ENCODE peak calls at places on chromosomes 16 and 17, in four cellular contexts. One of them, this sample, is unnamed.

GRCh38 chr17:73710095-73710592 is 65.9 kb upstream of the SDK2 start:
- DNase-seq in Peyer's patch: peak; percentile 69
- DNase-seq in HepG2: peak; percentile 54
- DNase-seq in PC-3: peak; percentile 76
- DNase-seq in this sample: peak; percentile 66

GRCh38 chr16:74738134-74738541 is 36.5 kb downstream of the FA2H start:
- DNase-seq in Peyer's patch: no peak
- DNase-seq in HepG2: no peak
- DNase-seq in PC-3: peak; percentile 77
- DNase-seq in this sample: peak; percentile 45

GRCh38 chr17:7296189-7296861 is 1.9 kb upstream of the YBX2 start:
- DNase-seq in Peyer's patch: peak; percentile 69
- DNase-seq in HepG2: peak; percentile 56
- DNase-seq in PC-3: peak; percentile 83
- DNase-seq in this sample: peak; percentile 76

GRCh38 chr17:40499551-40500189 is 1.8 kb downstream of the TNS4 start:
- DNase-seq in Peyer's patch: peak; percentile 37
- DNase-seq in HepG2: peak; percentile 84
- DNase-seq in PC-3: peak; percentile 70
- DNase-seq in this sample: peak; percentile 88

GRCh38 chr17:70797166-70797565 is 627.8 kb downstream of the KCNJ2 start:
- DNase-seq in Peyer's patch: no peak
- DNase-seq in HepG2: no peak
- DNase-seq in PC-3: no peak
- DNase-seq in this sample: no peak

GRCh38 chr17:77566151-77566550 is 392.4 kb upstream of the TNRC6C start:
- DNase-seq in Peyer's patch: no peak
- DNase-seq in HepG2: no peak
- DNase-seq in PC-3: no peak
- DNase-seq in this sample: no peak

GRCh38 chr17:19977360-19978205 is at the start of gene AKAP10:
- DNase-seq in Peyer's patch: peak; percentile 93
- DNase-seq in HepG2: peak; percentile 76
- DNase-seq in PC-3: peak; percentile 87
- DNase-seq in this sample: peak; percentile 90

GRCh38 chr17:41185001-41185400 is 290 bp upstream of the KRTAP4-1 start:
- DNase-seq in Peyer's patch: no peak
- DNase-seq in HepG2: no peak
- DNase-seq in PC-3: no peak
- DNase-seq in this sample: no peak

GRCh38 chr17:34598161-34598776 is 18.9 kb downstream of the TMEM132E start:
- DNase-seq in Peyer's patch: no peak
- DNase-seq in HepG2: peak; percentile 81
- DNase-seq in PC-3: no peak
- DNase-seq in this sample: no peak

GRCh38 chr17:60355663-60356594 is 36.0 kb downstream of the USP32 start:
- DNase-seq in Peyer's patch: no peak
- DNase-seq in HepG2: peak; percentile 95
- DNase-seq in PC-3: peak; percentile 54
- DNase-seq in this sample: no peak

GRCh38 chr17:44086364-44087311 is 16.1 kb downstream of the G6PC3 start:
- DNase-seq in Peyer's patch: no peak
- DNase-seq in HepG2: peak; percentile 83
- DNase-seq in PC-3: peak; percentile 92
- DNase-seq in this sample: no peak

GRCh38 chr17:61444831-61445230 is 7.4 kb upstream of the TBX4 start:
- DNase-seq in Peyer's patch: no peak
- DNase-seq in HepG2: no peak
- DNase-seq in PC-3: peak; percentile 88
- DNase-seq in this sample: no peak

GRCh38 chr17:72189781-72190593 is 69.2 kb downstream of the SOX9 start:
- DNase-seq in Peyer's patch: no peak
- DNase-seq in HepG2: no peak
- DNase-seq in PC-3: no peak
- DNase-seq in this sample: no peak

DNA sequence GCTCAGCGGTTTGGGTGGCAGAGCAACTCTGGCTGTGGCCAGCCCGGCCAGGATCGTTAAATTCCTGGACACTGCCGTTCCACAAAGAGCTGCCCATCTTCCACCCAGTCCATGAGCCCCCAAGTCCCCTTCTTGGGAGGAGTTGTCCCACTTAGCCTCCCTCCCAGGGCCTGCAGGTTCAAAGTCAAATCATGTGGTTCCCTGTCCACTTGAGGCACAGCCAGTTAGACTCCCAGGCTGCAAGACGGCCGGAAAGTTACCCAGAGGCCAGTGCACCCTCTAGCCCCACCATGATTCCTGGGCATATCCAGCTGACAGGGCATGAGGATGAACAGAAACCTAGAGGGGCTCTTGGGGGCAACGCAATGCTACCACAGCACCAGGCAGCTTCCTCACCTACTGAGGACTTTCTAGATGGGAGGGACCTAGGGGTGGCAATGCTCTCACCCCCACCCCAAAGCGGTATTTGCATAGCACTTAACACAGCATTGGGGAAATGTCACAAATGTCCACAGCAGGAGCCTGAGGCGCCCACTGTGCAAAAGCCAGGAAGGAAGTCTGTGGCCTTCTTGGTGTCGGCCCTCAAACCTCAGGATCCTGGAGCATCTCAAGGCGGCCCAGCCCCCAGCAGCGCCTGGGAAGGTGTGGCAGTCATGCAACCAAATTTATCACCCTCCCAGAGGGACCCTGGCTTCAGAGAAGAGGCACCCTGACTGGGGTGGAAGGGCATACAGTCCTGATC is 45.4 kb downstream of the WNT3 start:
- DNase-seq in Peyer's patch: peak; percentile 29
- DNase-seq in HepG2: no peak
- DNase-seq in PC-3: no peak
- DNase-seq in this sample: no peak
- H3K4me3 ChIP-seq in Peyer's patch: no peak overlapping the region
- H3K4me3 ChIP-seq in HepG2: no peak overlapping the region
- H3K4me3 ChIP-seq in PC-3: no peak overlapping the region
- H3K4me3 ChIP-seq in this sample: no peak overlapping the region

DNA sequence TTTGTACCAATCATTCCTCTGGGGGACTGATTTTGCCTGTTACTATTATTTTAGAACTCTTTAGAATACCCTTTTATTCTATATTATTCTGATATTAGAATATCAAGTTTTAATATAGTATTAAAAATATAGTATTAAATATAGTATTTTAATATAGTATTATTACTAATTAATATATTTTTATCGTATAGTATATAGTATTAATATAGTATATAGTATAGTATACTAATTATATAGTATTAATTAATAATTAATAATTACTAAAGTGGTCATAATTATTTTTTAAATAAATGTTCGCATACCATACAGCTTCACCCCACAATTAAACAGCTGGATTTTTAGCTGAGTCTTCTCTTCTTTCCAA is 73.3 kb downstream of the GNAO1 start:
- DNase-seq in Peyer's patch: no peak
- DNase-seq in HepG2: no peak
- DNase-seq in PC-3: no peak
- DNase-seq in this sample: no peak
- H3K27ac ChIP-seq in Peyer's patch: no peak overlapping the region
- H3K27ac ChIP-seq in HepG2: no peak overlapping the region
- H3K27ac ChIP-seq in PC-3: no peak overlapping the region
- H3K27ac ChIP-seq in this sample: no peak overlapping the region

GRCh38 chr16:19717781-19718623 is at the start of the genes IQCK and KNOP1:
- DNase-seq in Peyer's patch: peak; percentile 86
- DNase-seq in HepG2: peak; percentile 92
- DNase-seq in PC-3: peak; percentile 77
- DNase-seq in this sample: peak; percentile 86

GRCh38 chr16:19718624-19718965 is 524 bp downstream of the IQCK start:
- DNase-seq in Peyer's patch: peak; percentile 29
- DNase-seq in HepG2: no peak
- DNase-seq in PC-3: no peak
- DNase-seq in this sample: peak; percentile 20

GRCh38 chr16:19717319-19717718 is 708 bp downstream of the KNOP1 start:
- DNase-seq in Peyer's patch: no peak
- DNase-seq in HepG2: no peak
- DNase-seq in PC-3: no peak
- DNase-seq in this sample: peak; percentile 23

GRCh38 chr16:19715566-19715965 is 2.5 kb downstream of the KNOP1 start:
- DNase-seq in Peyer's patch: no peak
- DNase-seq in HepG2: no peak
- DNase-seq in PC-3: peak; percentile 79
- DNase-seq in this sample: no peak

GRCh38 chr16:19716183-19716582 is 1.8 kb downstream of the KNOP1 start:
- DNase-seq in Peyer's patch: no peak
- DNase-seq in HepG2: no peak
- DNase-seq in PC-3: peak; percentile 56
- DNase-seq in this sample: peak; percentile 85
- H3K4me3 ChIP-seq in Peyer's patch: peak overlapping the region; percentile 96
- H3K4me3 ChIP-seq in HepG2: peak overlapping the region; percentile 98
- H3K4me3 ChIP-seq in PC-3: peak overlapping the region; percentile 97
- H3K4me3 ChIP-seq in this sample: no peak overlapping the region

DNA sequence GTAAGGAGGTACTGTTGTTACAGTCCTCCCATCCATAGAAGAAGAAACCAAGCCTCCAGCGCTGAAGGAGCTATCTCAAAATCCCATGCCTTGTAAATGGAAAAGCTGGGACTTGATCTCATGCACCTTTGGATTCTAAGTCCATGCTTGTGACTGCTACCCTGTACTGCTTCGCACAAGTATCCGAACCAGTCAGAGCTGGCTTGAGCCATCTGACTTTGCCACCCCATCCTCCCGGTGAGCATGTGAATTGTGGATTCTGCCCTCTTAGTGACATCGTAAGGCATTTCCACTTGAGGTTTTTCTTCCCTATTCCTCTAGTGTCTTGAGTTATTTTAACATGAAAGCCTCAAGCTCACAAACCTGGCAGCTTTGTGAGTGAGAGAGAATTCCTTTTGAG is 15.3 kb downstream of the MYOCD start:
- DNase-seq in Peyer's patch: no peak
- DNase-seq in HepG2: no peak
- DNase-seq in PC-3: no peak
- DNase-seq in this sample: no peak
- H3K27ac ChIP-seq in Peyer's patch: peak overlapping the region; percentile 66
- H3K27ac ChIP-seq in HepG2: no peak overlapping the region
- H3K27ac ChIP-seq in PC-3: no peak overlapping the region
- H3K27ac ChIP-seq in this sample: no peak overlapping the region